ENCODE peak calls at places on chromosomes 5 and 9, in six cellular contexts. Z is mesenchymal stem cell, K is IMR-90, X is mesendoderm, O is neuronal stem cell, W is H1. I is an unnamed sample.

GRCh38 chr5:61651202-61651601 is 319.1 kb downstream of the ZSWIM6 start:
- DNase-seq in Z (no peak), K (no peak), X (no peak), O (no peak), W (no peak), I (no peak)

GRCh38 chr5:93572773-93573626 is 8.0 kb downstream of the NR2F1-AS1 start:
- DNase-seq in Z (peak; percentile 75), K (no peak), X (peak; percentile 69), O (no peak), W (peak; percentile 85), I (no peak)

GRCh38 chr5:122478741-122479459 is 166.9 kb downstream of the SNCAIP start:
- DNase-seq in Z (peak; percentile 10), K (peak; percentile 74), X (no peak), O (no peak), W (no peak), I (peak; percentile 82)

GRCh38 chr9:91253488-91253887 is 108.2 kb downstream of the AUH start:
- DNase-seq in Z (peak; percentile 33), K (peak; percentile 31), X (peak; percentile 90), O (no peak), W (no peak), I (no peak)

GRCh38 chr5:137627730-137628129 is 108.2 kb downstream of the KLHL3 start:
- DNase-seq in Z (no peak), K (no peak), X (no peak), O (no peak), W (no peak), I (no peak)

GRCh38 chr9:130024597-130024994 is 18.4 kb downstream of the FNBP1 start:
- DNase-seq in Z (no peak), K (peak; percentile 47), X (no peak), O (no peak), W (no peak), I (peak; percentile 46)

GRCh38 chr5:94153736-94154450 is 412.5 kb upstream of the POU5F2 start:
- DNase-seq in Z (no peak), K (peak; percentile 18), X (no peak), O (no peak), W (no peak), I (no peak)

GRCh38 chr9:136525207-136525606 is 20.6 kb downstream of the NOTCH1 start:
- DNase-seq in Z (no peak), K (no peak), X (no peak), O (no peak), W (no peak), I (no peak)

GRCh38 chr9:115691097-115691496 is 462.5 kb upstream of the PAPPA start:
- DNase-seq in Z (peak; percentile 99), K (peak; percentile 99), X (no peak), O (no peak), W (no peak), I (peak; percentile 92)

GRCh38 chr9:134846187-134846586 is 34.4 kb upstream of the FCN2 start:
- DNase-seq in Z (no peak), K (no peak), X (no peak), O (no peak), W (no peak), I (no peak)

DNA sequence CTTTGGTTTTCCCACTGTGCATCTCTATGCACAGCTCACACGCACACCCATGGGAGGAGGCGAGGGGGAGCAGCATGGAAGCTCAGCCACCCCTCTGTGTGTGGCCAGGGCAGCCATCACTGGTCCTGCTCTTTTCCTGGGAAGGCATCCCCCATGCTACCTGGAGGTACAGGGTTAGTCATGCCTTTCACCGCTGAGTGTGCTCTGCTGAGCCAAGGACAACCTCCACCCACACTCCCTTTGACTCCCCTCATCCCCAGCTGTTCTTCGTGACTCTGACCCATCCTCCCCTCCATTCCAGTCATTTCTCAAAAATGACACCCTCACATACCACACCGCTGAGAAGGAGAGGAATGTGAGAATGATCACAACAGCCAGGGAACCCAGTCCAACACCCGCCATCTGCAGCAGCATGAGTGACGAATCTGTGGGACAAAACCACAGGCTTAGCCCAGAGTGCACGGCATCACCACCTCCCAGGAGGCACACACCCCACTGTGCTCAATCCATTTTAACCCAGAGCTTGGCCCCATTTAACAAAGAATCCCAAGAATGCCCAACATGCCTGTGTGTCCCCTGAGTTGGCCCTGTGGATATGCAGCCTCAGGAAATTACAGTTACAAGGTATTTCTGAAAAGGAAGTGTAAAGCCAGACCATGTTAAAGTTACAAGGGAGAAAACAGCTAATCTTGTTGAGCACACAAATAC is 133.4 kb downstream of the SUSD1 start:
- DNase-seq in Z (peak; percentile 98), K (peak; percentile 100), X (peak; percentile 99), O (no peak), W (peak; percentile 58), I (peak; percentile 94)
- H2BK5ac ChIP-seq in Z (peak overlapping the region; percentile 100), K (peak overlapping the region; percentile 100), X (peak overlapping the region; percentile 39), O (no peak overlapping the region), W (peak overlapping the region; percentile 86), I (peak overlapping the region; percentile 62)

GRCh38 chr5:133821889-133822288 is 146.5 kb downstream of the C5orf15 start:
- DNase-seq in Z (no peak), K (no peak), X (no peak), O (no peak), W (no peak), I (no peak)

GRCh38 chr5:133827001-133827400 is 141.4 kb downstream of the C5orf15 start:
- DNase-seq in Z (no peak), K (no peak), X (no peak), O (no peak), W (no peak), I (no peak)

GRCh38 chr5:133825631-133826289 is 142.7 kb downstream of the C5orf15 start:
- DNase-seq in Z (no peak), K (no peak), X (no peak), O (no peak), W (no peak), I (no peak)

GRCh38 chr5:133827830-133828229 is 140.6 kb downstream of the C5orf15 start:
- DNase-seq in Z (no peak), K (no peak), X (no peak), O (no peak), W (no peak), I (no peak)

DNA sequence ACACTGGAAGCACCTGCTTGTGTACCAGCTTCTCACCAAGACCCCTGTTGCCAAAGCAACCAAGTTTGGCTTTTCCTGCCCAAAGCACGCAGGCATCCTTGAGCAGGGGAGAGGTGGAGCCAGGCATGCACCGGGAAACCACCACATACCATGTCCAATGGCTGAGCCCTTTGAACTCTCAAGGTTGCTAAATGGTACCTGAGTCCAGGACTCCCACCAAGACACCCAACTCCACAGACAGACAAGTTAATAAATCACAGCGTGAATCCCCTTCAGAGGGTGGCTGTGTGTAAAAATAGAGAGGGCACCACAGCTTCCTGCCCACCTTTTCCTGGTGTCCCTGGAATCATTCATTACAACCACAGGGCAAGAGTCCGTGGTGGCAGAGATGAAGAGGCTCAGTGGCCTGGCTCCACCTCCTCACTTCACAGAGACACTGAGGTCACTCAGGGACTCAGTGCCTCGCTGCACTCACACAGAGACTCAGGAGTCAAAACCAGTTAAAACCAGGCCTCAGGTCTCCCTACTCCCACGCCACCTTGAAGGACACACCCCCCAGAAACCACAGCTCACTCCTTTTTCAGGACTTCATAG is 143.7 kb downstream of the C5orf15 start:
- DNase-seq in Z (no peak), K (no peak), X (no peak), O (no peak), W (no peak), I (no peak)
- H3K4me1 ChIP-seq in Z (peaks cover 8% of the 10 kb centered on the region), K (no peaks in the 10 kb centered on the region), X (no peaks in the 10 kb centered on the region), O (no peaks in the 10 kb centered on the region), W (no peaks in the 10 kb centered on the region), I (no peaks in the 10 kb centered on the region)

DNA sequence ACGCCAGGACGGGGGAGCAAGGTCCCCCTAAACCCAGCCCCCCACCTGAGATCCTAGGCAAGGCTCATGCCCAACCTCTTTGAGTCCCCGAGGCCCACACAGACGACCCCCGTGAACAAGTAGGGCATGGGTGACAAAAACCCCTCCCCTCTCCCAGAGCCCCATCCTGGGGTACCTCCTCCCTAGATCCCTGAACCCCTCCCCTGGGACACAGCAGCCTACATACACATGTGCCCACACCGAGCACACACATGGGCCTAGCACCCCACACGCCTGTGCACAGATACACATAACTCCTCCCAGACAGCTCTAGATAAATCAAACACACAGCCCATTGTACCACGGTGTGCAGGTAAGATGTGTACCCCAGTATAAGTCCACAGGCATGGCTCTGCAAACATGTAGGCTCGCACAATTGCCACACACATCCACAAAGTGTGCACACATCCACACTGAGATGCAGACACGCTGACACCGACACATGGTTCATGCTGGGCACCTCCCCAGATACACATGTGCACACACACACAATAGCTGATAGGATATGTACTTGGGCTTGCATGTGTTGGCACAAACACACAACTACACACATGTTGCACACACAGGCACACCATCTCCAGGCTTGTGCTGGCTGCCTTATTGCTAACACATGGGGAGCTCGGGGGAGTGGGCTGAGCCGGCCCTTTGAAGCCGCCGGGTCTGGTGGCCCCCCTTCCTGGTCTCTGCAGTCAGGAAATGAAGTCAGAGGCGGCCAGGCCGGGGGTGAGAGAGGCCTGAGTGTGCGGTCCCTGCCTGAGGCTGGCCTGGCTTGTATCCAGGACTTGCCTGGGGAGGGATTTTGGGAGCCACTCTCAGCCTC is 30.3 kb downstream of the GOLGA2 start:
- DNase-seq in Z (peak; percentile 78), K (peak; percentile 81), X (peak; percentile 69), O (no peak), W (no peak), I (no peak)
- H3K4me3 ChIP-seq in Z (peak overlapping the region; percentile 43), K (no peak overlapping the region), X (no peak overlapping the region), O (no peak overlapping the region), W (no peak overlapping the region), I (no peak overlapping the region)

GRCh38 chr5:123508441-123508840 is 3.5 kb upstream of the CSNK1G3 start:
- DNase-seq in Z (no peak), K (no peak), X (no peak), O (no peak), W (no peak), I (no peak)

GRCh38 chr5:123512631-123513461 is 869 bp downstream of the CSNK1G3 start:
- DNase-seq in Z (peak; percentile 52), K (peak; percentile 30), X (peak; percentile 58), O (peak; percentile 29), W (peak; percentile 59), I (peak; percentile 42)

GRCh38 chr5:123514615-123515355 is 2.8 kb downstream of the CSNK1G3 start:
- DNase-seq in Z (no peak), K (no peak), X (no peak), O (no peak), W (no peak), I (no peak)

GRCh38 chr5:123511290-123511647 is 708 bp upstream of the CSNK1G3 start:
- DNase-seq in Z (peak; percentile 66), K (peak; percentile 70), X (peak; percentile 69), O (peak; percentile 18), W (no peak), I (peak; percentile 90)

DNA sequence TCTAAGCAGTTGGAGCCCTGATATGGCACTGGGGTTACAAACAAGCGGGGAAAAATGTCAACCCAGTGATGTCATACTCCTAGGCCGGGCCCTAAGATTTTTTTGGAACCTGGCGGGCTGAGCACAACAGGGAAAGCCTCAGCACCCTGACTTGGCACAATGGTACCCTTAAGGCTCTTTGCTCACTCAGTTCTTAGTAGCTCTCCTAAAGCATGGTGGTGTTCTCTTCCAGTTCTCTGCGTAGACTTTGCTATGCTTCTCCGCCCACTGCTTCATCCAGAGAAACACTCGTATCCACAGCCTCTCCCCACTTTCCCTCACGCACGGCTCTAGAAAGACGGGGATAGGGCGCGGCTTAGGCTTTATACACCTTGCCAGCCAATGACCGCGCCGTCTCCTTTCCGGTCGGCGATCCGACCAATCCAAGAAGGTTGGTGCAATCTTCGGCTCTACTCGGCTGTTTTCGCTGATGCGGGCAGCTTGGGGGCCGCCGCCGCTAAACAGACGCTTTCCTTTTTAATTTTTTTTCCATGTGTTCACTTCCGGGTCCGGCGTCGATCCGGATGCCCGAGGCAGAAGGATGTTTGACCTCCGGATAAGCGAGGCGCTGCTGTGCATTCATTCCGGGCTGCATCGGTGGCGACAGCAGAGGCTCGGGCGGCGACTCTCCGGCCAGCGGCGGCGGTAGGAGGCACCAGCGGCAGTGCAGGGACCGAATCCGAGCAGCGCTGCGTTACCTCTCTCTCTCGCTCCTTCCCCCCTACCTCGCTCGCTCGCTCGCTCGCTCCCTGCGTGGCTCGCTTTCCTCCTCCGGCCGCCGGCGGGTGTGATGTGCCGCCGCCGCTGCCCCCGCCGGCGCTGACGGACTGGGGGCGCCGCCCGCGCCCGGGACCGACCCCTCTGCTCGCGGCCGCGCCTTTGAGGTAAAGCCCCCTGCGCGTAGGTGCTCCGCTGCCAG is at the start of gene CSNK1G3:
- DNase-seq in Z (peak; percentile 99), K (peak; percentile 97), X (peak; percentile 98), O (peak; percentile 94), W (peak; percentile 91), I (peak; percentile 96)
- H2BK5ac ChIP-seq in Z (peak within 1 kb of the TSS; percentile 39), K (peak within 1 kb of the TSS; percentile 81), X (no peak within 1 kb of the TSS), O (peak within 1 kb of the TSS; percentile 88), W (peak within 1 kb of the TSS; percentile 94), I (peak within 1 kb of the TSS; percentile 90)